ENCODE peak calls at places on chromosomes 7 and 10, in seven cellular contexts. One of them, this sample, is unnamed.

GRCh38 chr10:102642553-102643345 is 1.5 kb upstream of the TRIM8 start:
- DNase-seq in GM03348: peak; percentile 52
- DNase-seq in GDM1: no peak
- DNase-seq in amniotic stem cell: no peak
- DNase-seq in hypothalamus: no peak
- DNase-seq in ascending aorta: peak; percentile 80
- DNase-seq in fibroblast of mammary gland: peak; percentile 62
- DNase-seq in this sample: no peak

GRCh38 chr10:60270426-60270825 is 119.2 kb downstream of the ANK3 start:
- DNase-seq in GM03348: peak; percentile 8
- DNase-seq in GDM1: no peak
- DNase-seq in amniotic stem cell: no peak
- DNase-seq in hypothalamus: no peak
- DNase-seq in ascending aorta: no peak
- DNase-seq in fibroblast of mammary gland: peak; percentile 62
- DNase-seq in this sample: no peak

GRCh38 chr10:96683065-96683464 is 37.2 kb downstream of the PIK3AP1 start:
- DNase-seq in GM03348: peak; percentile 28
- DNase-seq in GDM1: no peak
- DNase-seq in amniotic stem cell: no peak
- DNase-seq in hypothalamus: no peak
- DNase-seq in ascending aorta: no peak
- DNase-seq in fibroblast of mammary gland: peak; percentile 36
- DNase-seq in this sample: no peak

GRCh38 chr10:63520463-63521388 is 475 bp upstream of the REEP3 start:
- DNase-seq in GM03348: peak; percentile 93
- DNase-seq in GDM1: peak; percentile 72
- DNase-seq in amniotic stem cell: no peak
- DNase-seq in hypothalamus: peak; percentile 32
- DNase-seq in ascending aorta: peak; percentile 80
- DNase-seq in fibroblast of mammary gland: peak; percentile 72
- DNase-seq in this sample: no peak

GRCh38 chr7:45726883-45727282 is 146.0 kb downstream of the CCDC201 start:
- DNase-seq in GM03348: no peak
- DNase-seq in GDM1: no peak
- DNase-seq in amniotic stem cell: no peak
- DNase-seq in hypothalamus: no peak
- DNase-seq in ascending aorta: no peak
- DNase-seq in fibroblast of mammary gland: no peak
- DNase-seq in this sample: no peak

GRCh38 chr7:17405786-17406185 is 107.3 kb downstream of the AHR start:
- DNase-seq in GM03348: peak; percentile 46
- DNase-seq in GDM1: no peak
- DNase-seq in amniotic stem cell: peak; percentile 86
- DNase-seq in hypothalamus: no peak
- DNase-seq in ascending aorta: no peak
- DNase-seq in fibroblast of mammary gland: peak; percentile 96
- DNase-seq in this sample: no peak

GRCh38 chr7:106938803-106939202 is 73.7 kb downstream of the PIK3CG start:
- DNase-seq in GM03348: no peak
- DNase-seq in GDM1: no peak
- DNase-seq in amniotic stem cell: no peak
- DNase-seq in hypothalamus: no peak
- DNase-seq in ascending aorta: no peak
- DNase-seq in fibroblast of mammary gland: no peak
- DNase-seq in this sample: no peak

GRCh38 chr10:60048146-60048545 is 141.8 kb upstream of the CCDC6 start:
- DNase-seq in GM03348: peak; percentile 43
- DNase-seq in GDM1: no peak
- DNase-seq in amniotic stem cell: no peak
- DNase-seq in hypothalamus: no peak
- DNase-seq in ascending aorta: no peak
- DNase-seq in fibroblast of mammary gland: peak; percentile 15
- DNase-seq in this sample: no peak

GRCh38 chr7:81983421-81983820 is 213.6 kb upstream of the HGF start:
- DNase-seq in GM03348: no peak
- DNase-seq in GDM1: no peak
- DNase-seq in amniotic stem cell: no peak
- DNase-seq in hypothalamus: no peak
- DNase-seq in ascending aorta: no peak
- DNase-seq in fibroblast of mammary gland: no peak
- DNase-seq in this sample: no peak

GRCh38 chr7:74023037-74023436 is 4.9 kb upstream of the ELN start:
- DNase-seq in GM03348: peak; percentile 89
- DNase-seq in GDM1: no peak
- DNase-seq in amniotic stem cell: peak; percentile 87
- DNase-seq in hypothalamus: no peak
- DNase-seq in ascending aorta: peak; percentile 97
- DNase-seq in fibroblast of mammary gland: peak; percentile 53
- DNase-seq in this sample: no peak

GRCh38 chr7:92461027-92462003 is 14.0 kb downstream of the GATAD1 start:
- DNase-seq in GM03348: peak; percentile 71
- DNase-seq in GDM1: peak; percentile 2
- DNase-seq in amniotic stem cell: peak; percentile 16
- DNase-seq in hypothalamus: no peak
- DNase-seq in ascending aorta: no peak
- DNase-seq in fibroblast of mammary gland: peak; percentile 55
- DNase-seq in this sample: no peak